ENCODE peak calls at places on chromosomes 13 and 19, in six cellular contexts. One of them, this sample, is unnamed.

GRCh38 chr13:38697197-38697596 is 10.3 kb downstream of the FREM2 start:
- DNase-seq in GM03348: no peak
- DNase-seq in cardiac muscle cell: no peak
- DNase-seq in MCF 10A: no peak
- DNase-seq in K562: no peak
- DNase-seq in AG08395: no peak
- DNase-seq in this sample: no peak

GRCh38 chr13:34591163-34591562 is 350.9 kb upstream of the NBEA start:
- DNase-seq in K562: no peak
- DNase-seq in MCF 10A: no peak
- DNase-seq in AG08395: no peak
- DNase-seq in GM03348: no peak
- DNase-seq in cardiac muscle cell: peak
- DNase-seq in this sample: no peak

GRCh38 chr19:33631628-33631995 is 9.9 kb downstream of the CHST8 start:
- DNase-seq in cardiac muscle cell: no peak
- DNase-seq in K562: no peak
- DNase-seq in AG08395: no peak
- DNase-seq in MCF 10A: no peak
- DNase-seq in GM03348: no peak
- DNase-seq in this sample: no peak

GRCh38 chr19:6590458-6591319 is at the start of gene CD70:
- DNase-seq in AG08395: peak
- DNase-seq in GM03348: peak
- DNase-seq in K562: peak
- DNase-seq in cardiac muscle cell: no peak
- DNase-seq in MCF 10A: peak
- DNase-seq in this sample: no peak

GRCh38 chr19:35908977-35909683 is 1.0 kb upstream of the TYROBP start:
- DNase-seq in GM03348: no peak
- DNase-seq in cardiac muscle cell: no peak
- DNase-seq in AG08395: no peak
- DNase-seq in K562: peak
- DNase-seq in MCF 10A: no peak
- DNase-seq in this sample: no peak

GRCh38 chr19:14515501-14516047 is 2.6 kb downstream of the DNAJB1 start:
- DNase-seq in GM03348: no peak
- DNase-seq in cardiac muscle cell: no peak
- DNase-seq in K562: no peak
- DNase-seq in MCF 10A: no peak
- DNase-seq in AG08395: no peak
- DNase-seq in this sample: no peak

GRCh38 chr19:55592391-55593090 is 6.8 kb downstream of the FIZ1 start:
- DNase-seq in K562: no peak
- DNase-seq in GM03348: no peak
- DNase-seq in AG08395: no peak
- DNase-seq in MCF 10A: no peak
- DNase-seq in cardiac muscle cell: no peak
- DNase-seq in this sample: no peak

GRCh38 chr19:44876930-44877530 is 14.0 kb upstream of the TOMM40 start:
- DNase-seq in MCF 10A: no peak
- DNase-seq in GM03348: no peak
- DNase-seq in K562: no peak
- DNase-seq in AG08395: no peak
- DNase-seq in cardiac muscle cell: no peak
- DNase-seq in this sample: no peak

GRCh38 chr19:24159707-24160106 is 72.7 kb downstream of the ZNF254 start:
- DNase-seq in cardiac muscle cell: peak
- DNase-seq in GM03348: no peak
- DNase-seq in K562: no peak
- DNase-seq in AG08395: no peak
- DNase-seq in MCF 10A: peak
- DNase-seq in this sample: peak

GRCh38 chr13:95833713-95834112 is 156.8 kb downstream of the DNAJC3 start:
- DNase-seq in GM03348: no peak
- DNase-seq in AG08395: no peak
- DNase-seq in MCF 10A: peak
- DNase-seq in cardiac muscle cell: peak
- DNase-seq in K562: no peak
- DNase-seq in this sample: peak

GRCh38 chr13:98445340-98446233 is 131.3 kb downstream of the STK24 start:
- DNase-seq in AG08395: peak
- DNase-seq in cardiac muscle cell: peak
- DNase-seq in GM03348: peak
- DNase-seq in K562: peak
- DNase-seq in MCF 10A: peak
- DNase-seq in this sample: peak